ENCODE peak calls at places on chromosomes 12 and 14, in ten cellular contexts. O is activated T-cell treated with anti-CD3 and anti-CD28 coated beads, Interleukin-2, amount 50 U/mL, for 72 hours; G is RPMI7951; S is HuH-7; H is NAMALWA; M is T-helper 2 cell treated with Interferon-gamma antibody and Interleukin-4, amounts not matched to agents 5 μg/mL and 100 μg/mL, for 36 hours; X is GM20000; L is bronchial epithelial cell; T is NCI-H187 treated with DMSO at 0.1 percent for 48 hours; F is fibroblast of the aortic adventitia. P is an unnamed sample.

GRCh38 chr12:87960557-87960956 is 68.6 kb downstream of the C12orf50 start:
- DNase-seq in F (no peak), G (no peak), H (no peak), M (no peak), L (no peak), T (no peak), O (no peak), X (no peak), S (no peak), P (no peak)

GRCh38 chr12:99618657-99619056 is 28.9 kb upstream of the GARIN6 start:
- DNase-seq in T (no peak), O (no peak), G (peak), X (no peak), S (no peak), H (no peak), M (no peak), F (no peak), L (no peak), P (no peak)

GRCh38 chr14:103716091-103716801 is 636 bp downstream of the ZFYVE21 start:
- DNase-seq in O (peak), M (no peak), F (peak), L (no peak), X (peak), S (no peak), G (peak), T (no peak), H (no peak), P (no peak)

GRCh38 chr12:52648012-52648550 is 3.9 kb downstream of the KRT2 start:
- DNase-seq in G (no peak), M (no peak), O (no peak), F (no peak), S (no peak), H (no peak), X (no peak), L (no peak), T (no peak), P (no peak)

GRCh38 chr12:124096869-124097434 is 123.9 kb downstream of the ZNF664 start:
- DNase-seq in M (no peak), H (no peak), O (no peak), T (no peak), S (no peak), G (no peak), L (no peak), F (no peak), X (no peak), P (no peak)

GRCh38 chr14:68363401-68363800 is 429.5 kb downstream of the ZFP36L1 start:
- DNase-seq in G (no peak), X (no peak), H (no peak), M (no peak), T (no peak), L (no peak), O (no peak), S (no peak), F (no peak), P (no peak)

GRCh38 chr12:109863961-109864712 is 16.2 kb downstream of the GLTP start:
- DNase-seq in G (no peak), O (no peak), S (peak), X (no peak), L (peak), M (no peak), T (no peak), H (no peak), F (peak), P (no peak)

GRCh38 chr12:14403711-14404164 is 38.3 kb downstream of the ATF7IP start:
- DNase-seq in T (peak), M (no peak), F (peak), H (peak), G (peak), X (peak), S (no peak), O (no peak), L (peak), P (no peak)

GRCh38 chr14:93304771-93305170 is 28.1 kb downstream of the BTBD7 start:
- DNase-seq in G (no peak), L (peak), F (no peak), X (no peak), H (no peak), S (no peak), O (no peak), T (no peak), M (no peak), P (no peak)

GRCh38 chr14:85934123-85934885 is 404.4 kb downstream of the FLRT2 start:
- DNase-seq in G (peak), T (peak), S (peak), X (peak), M (peak), O (peak), F (peak), L (no peak), H (peak), P (no peak)

GRCh38 chr14:73216035-73216434 is 21.3 kb upstream of the PAPLN start:
- DNase-seq in M (no peak), L (no peak), X (no peak), O (no peak), S (no peak), H (no peak), T (no peak), G (no peak), F (no peak), P (no peak)

GRCh38 chr14:75982724-75983358 is 1.0 kb upstream of the TGFB3 start:
- DNase-seq in L (no peak), T (no peak), O (no peak), F (peak), M (no peak), H (no peak), S (peak), G (peak), X (no peak), P (no peak)

GRCh38 chr12:24424376-24424775 is 474.9 kb upstream of the SOX5 start:
- DNase-seq in T (no peak), M (no peak), X (no peak), H (no peak), O (no peak), S (no peak), G (no peak), F (no peak), L (no peak), P (no peak)

GRCh38 chr14:37819155-37820015 is 224.0 kb downstream of the TTC6 start:
- DNase-seq in H (no peak), L (peak), S (no peak), X (no peak), F (no peak), G (peak), O (no peak), T (no peak), M (no peak), P (no peak)

GRCh38 chr12:113591480-113591971 is 119.9 kb upstream of the LHX5 start:
- DNase-seq in X (peak), M (no peak), H (no peak), T (no peak), L (no peak), S (no peak), G (no peak), O (peak), F (no peak), P (no peak)

GRCh38 chr12:29572938-29573337 is 75.5 kb upstream of the OVCH1 start:
- DNase-seq in G (no peak), H (no peak), F (no peak), O (no peak), T (no peak), X (no peak), S (no peak), L (no peak), M (no peak), P (no peak)

GRCh38 chr12:96108321-96108720 is 72.9 kb upstream of the LTA4H start:
- DNase-seq in X (no peak), O (peak), L (no peak), F (no peak), G (no peak), M (no peak), S (no peak), T (no peak), H (no peak), P (no peak)

GRCh38 chr14:54116972-54117371 is 160.3 kb upstream of the BMP4 start:
- DNase-seq in F (peak), H (no peak), L (peak), O (no peak), X (no peak), G (peak), M (no peak), T (no peak), S (no peak), P (no peak)

GRCh38 chr12:130357241-130357640 is 19.6 kb downstream of the PIWIL1 start:
- DNase-seq in F (no peak), G (no peak), H (no peak), S (no peak), X (no peak), O (no peak), T (peak), M (no peak), L (peak), P (no peak)

GRCh38 chr14:68399971-68400370 is 392.9 kb downstream of the ZFP36L1 start:
- DNase-seq in M (no peak), F (no peak), T (no peak), L (no peak), X (no peak), O (no peak), H (peak), G (no peak), S (no peak), P (no peak)

GRCh38 chr14:105061428-105062047 is 3.7 kb downstream of the GPR132 start:
- DNase-seq in O (peak), X (peak), F (no peak), M (peak), L (no peak), S (no peak), G (no peak), H (peak), T (no peak), P (no peak)

GRCh38 chr14:102939820-102940561 is 17.5 kb downstream of the AMN start:
- DNase-seq in O (no peak), H (no peak), X (no peak), L (peak), F (no peak), S (no peak), G (no peak), T (no peak), M (no peak), P (peak)

GRCh38 chr14:47422191-47422590 is 253.2 kb downstream of the MDGA2 start:
- DNase-seq in L (no peak), G (no peak), H (no peak), M (no peak), T (no peak), S (no peak), F (no peak), X (no peak), O (no peak), P (no peak)

GRCh38 chr12:11725616-11726015 is 76.1 kb downstream of the ETV6 start:
- DNase-seq in T (no peak), L (peak), O (no peak), M (no peak), S (no peak), H (no peak), G (no peak), F (no peak), X (no peak), P (no peak)

GRCh38 chr14:90750701-90751100 is 65.5 kb downstream of the TTC7B start:
- DNase-seq in O (no peak), L (no peak), M (no peak), G (no peak), T (no peak), S (no peak), X (no peak), F (no peak), H (no peak), P (no peak)

GRCh38 chr14:92348154-92348553 is 25.2 kb downstream of the SLC24A4 start:
- DNase-seq in G (no peak), T (no peak), M (no peak), X (no peak), F (no peak), L (peak), S (peak), O (no peak), H (no peak), P (no peak)

GRCh38 chr12:108696111-108696995 is 35.0 kb downstream of the CORO1C start:
- DNase-seq in T (peak), S (no peak), G (peak), F (peak), L (peak), H (no peak), X (no peak), O (peak), M (peak), P (peak)

GRCh38 chr12:128076188-128076587 is 190.8 kb upstream of the TMEM132C start:
- DNase-seq in S (no peak), L (peak), M (no peak), X (no peak), O (no peak), G (peak), H (no peak), T (no peak), F (peak), P (no peak)

GRCh38 chr14:91113829-91114078 is at the start of gene DGLUCY:
- DNase-seq in O (peak), H (no peak), S (peak), F (peak), T (no peak), G (no peak), L (no peak), X (peak), M (no peak), P (peak)

GRCh38 chr12:131537267-131537920 is 173.5 kb upstream of the SFSWAP start:
- DNase-seq in L (no peak), G (no peak), F (no peak), O (no peak), S (no peak), H (no peak), X (no peak), T (no peak), M (no peak), P (no peak)

GRCh38 chr14:49953196-49953595 is 60.3 kb downstream of the ARF6 start:
- DNase-seq in X (no peak), H (no peak), S (no peak), M (no peak), F (no peak), O (no peak), T (no peak), G (no peak), L (no peak), P (peak)

GRCh38 chr14:102516531-102517411 is 7.2 kb upstream of the ANKRD9 start:
- DNase-seq in O (peak), F (no peak), H (peak), T (no peak), M (peak), G (peak), L (no peak), S (peak), X (peak), P (peak)